ENCODE peak calls at places on chromosomes 7 and 10, in five cellular contexts. R, M, J, D and X are unnamed samples.

GRCh38 chr7:64883113-64883905 is 19.8 kb upstream of the ZNF273 start:
- DNase-seq in D (no peak), R (peak; percentile 38), M (no peak), J (no peak), X (no peak)

GRCh38 chr7:100169147-100169850 is 882 bp upstream of the GAL3ST4 start:
- DNase-seq in D (no peak), J (no peak), M (no peak), R (no peak), X (no peak)

GRCh38 chr10:113967096-113967495 is 76.6 kb upstream of the ADRB1 start:
- DNase-seq in J (no peak), M (no peak), R (no peak), D (no peak), X (no peak)

GRCh38 chr7:138243430-138243829 is 167.2 kb downstream of the AKR1D1 start:
- DNase-seq in R (peak; percentile 80), M (no peak), J (no peak), D (no peak), X (no peak)

GRCh38 chr7:36971515-36972139 is 247.3 kb upstream of the AOAH start:
- DNase-seq in R (peak; percentile 69), M (no peak), J (no peak), D (no peak), X (no peak)

GRCh38 chr7:105003275-105003674 is 10.7 kb upstream of the KMT2E start:
- DNase-seq in M (no peak), R (no peak), J (peak; percentile 61), D (no peak), X (peak; percentile 63)

GRCh38 chr10:21628023-21628422 is 94.0 kb downstream of the MLLT10 start:
- DNase-seq in J (no peak), D (no peak), M (no peak), R (no peak), X (no peak)

GRCh38 chr7:158648168-158648567 is 56.4 kb downstream of the NCAPG2 start:
- DNase-seq in D (no peak), J (no peak), R (no peak), M (no peak), X (no peak)

GRCh38 chr10:82821043-82821442 is 946.0 kb downstream of the NRG3 start:
- DNase-seq in J (no peak), D (no peak), R (no peak), M (no peak), X (no peak)

GRCh38 chr7:99224263-99224947 is 16.5 kb upstream of the KPNA7 start:
- DNase-seq in J (peak; percentile 95), M (no peak), R (no peak), D (no peak), X (peak; percentile 80)

GRCh38 chr7:50206521-50207250 is 97.8 kb upstream of the IKZF1 start:
- DNase-seq in D (no peak), M (peak; percentile 68), R (no peak), J (no peak), X (no peak)

GRCh38 chr7:92720604-92721350 is 115.6 kb downstream of the CDK6 start:
- DNase-seq in M (no peak), J (no peak), D (peak; percentile 45), R (no peak), X (no peak)

GRCh38 chr10:82164333-82164732 is 289.3 kb downstream of the NRG3 start:
- DNase-seq in D (no peak), R (no peak), M (no peak), J (peak; percentile 41), X (no peak)

GRCh38 chr10:114825513-114826253 is 4.1 kb downstream of the FHIP2A start:
- DNase-seq in R (no peak), J (peak; percentile 93), D (peak; percentile 64), M (no peak), X (peak; percentile 67)

GRCh38 chr10:47336387-47337134 is 11.6 kb upstream of the RBP3 start:
- DNase-seq in R (no peak), J (no peak), D (no peak), M (no peak), X (peak; percentile 23)

GRCh38 chr10:35752469-35753450 is 110.7 kb upstream of the FZD8 start:
- DNase-seq in R (no peak), D (peak; percentile 85), M (no peak), J (no peak), X (no peak)

GRCh38 chr7:14851610-14852009 is 50.9 kb downstream of the DGKB start:
- DNase-seq in D (peak; percentile 25), J (no peak), R (no peak), M (no peak), X (no peak)

GRCh38 chr10:92094960-92095359 is 171.4 kb downstream of the BTAF1 start:
- DNase-seq in D (no peak), R (no peak), J (no peak), M (no peak), X (no peak)

GRCh38 chr10:4234661-4235060 is 449.7 kb upstream of the KLF6 start:
- DNase-seq in D (no peak), J (no peak), R (no peak), M (peak; percentile 18), X (no peak)

GRCh38 chr7:100102950-100103840 is 1.8 kb downstream of the AP4M1 start:
- DNase-seq in R (no peak), M (no peak), D (peak; percentile 26), J (no peak), X (peak; percentile 100)

GRCh38 chr10:122282253-122282671 is 11.2 kb downstream of the BTBD16 start:
- DNase-seq in D (no peak), R (peak; percentile 40), J (peak; percentile 69), M (no peak), X (peak; percentile 99)

GRCh38 chr10:5981529-5981928 is 4.2 kb upstream of the IL15RA start:
- DNase-seq in M (no peak), R (no peak), D (no peak), J (no peak), X (no peak)

GRCh38 chr10:102262744-102263370 is 17.5 kb downstream of the GBF1 start:
- DNase-seq in J (no peak), D (peak; percentile 38), M (no peak), R (no peak), X (no peak)

GRCh38 chr10:109956454-109957091 is 33.3 kb upstream of the XPNPEP1 start:
- DNase-seq in M (no peak), D (no peak), R (no peak), J (peak; percentile 26), X (peak; percentile 38)

GRCh38 chr7:90401989-90402388 is 1.3 kb upstream of the CLDN12 start:
- DNase-seq in D (no peak), M (no peak), J (no peak), R (no peak), X (no peak)

GRCh38 chr7:17502209-17502810 is 203.9 kb downstream of the AHR start:
- DNase-seq in J (no peak), M (no peak), R (no peak), D (no peak), X (no peak)

GRCh38 chr7:102927303-102927933 is 14.6 kb downstream of the LRRC17 start:
- DNase-seq in M (no peak), D (no peak), J (peak; percentile 90), R (no peak), X (peak; percentile 96)

GRCh38 chr7:69067397-69067796 is 530.9 kb upstream of the AUTS2 start:
- DNase-seq in J (peak; percentile 10), M (no peak), D (no peak), R (peak; percentile 66), X (peak; percentile 22)

GRCh38 chr10:49220031-49220430 is 31.8 kb upstream of the TMEM273 start:
- DNase-seq in D (no peak), R (no peak), J (no peak), M (no peak), X (no peak)

GRCh38 chr7:85125679-85126078 is 61.2 kb downstream of the SEMA3D start:
- DNase-seq in R (no peak), J (no peak), M (no peak), D (peak; percentile 52), X (no peak)

GRCh38 chr10:97399843-97400545 is 1.1 kb downstream of the RRP12 start:
- DNase-seq in R (no peak), M (no peak), D (no peak), J (peak; percentile 75), X (peak; percentile 85)

GRCh38 chr10:31359979-31360378 is 41.0 kb downstream of the ZEB1 start:
- DNase-seq in R (no peak), J (no peak), D (peak; percentile 23), M (no peak), X (no peak)